ENCODE peak calls at places on chromosomes 5 and 9, in seven cellular contexts. X, P, U, K, N, O and Q are unnamed samples. For H3K79me1, the result is how much of the 10 kb centered on the place peaks cover.

GRCh38 chr9:110919609-110920008 is 118.7 kb downstream of the LPAR1 start:
- DNase-seq in X (no peak), P (no peak), U (peak), K (no peak), N (peak), O (peak), Q (no peak)

GRCh38 chr9:12730952-12731351 is 37.8 kb downstream of the TYRP1 start:
- DNase-seq in X (no peak), P (no peak), U (no peak), K (no peak), N (no peak), O (no peak), Q (no peak)

GRCh38 chr5:75734913-75735789 is 17.9 kb upstream of the POC5 start:
- DNase-seq in X (peak), P (peak), U (peak), K (peak), N (peak), O (peak), Q (peak)

GRCh38 chr9:27192291-27192960 is 83.4 kb downstream of the TEK start:
- DNase-seq in X (no peak), P (no peak), U (peak), K (no peak), N (no peak), O (no peak), Q (no peak)

GRCh38 chr5:140355551-140355950 is 4.4 kb upstream of the SLC4A9 start:
- DNase-seq in X (no peak), P (no peak), U (no peak), K (no peak), N (no peak), O (no peak), Q (no peak)

GRCh38 chr9:25964239-25964638 is 286.0 kb upstream of the TUSC1 start:
- DNase-seq in X (peak), P (peak), U (peak), K (peak), N (peak), O (peak), Q (peak)

GRCh38 chr5:59793000-59793399 is 100.5 kb downstream of the PDE4D start:
- DNase-seq in X (no peak), P (no peak), U (peak), K (no peak), N (peak), O (peak), Q (no peak)

GRCh38 chr9:79663299-79663698 is 91.5 kb downstream of the TLE4 start:
- DNase-seq in X (no peak), P (peak), U (no peak), K (no peak), N (no peak), O (no peak), Q (peak)

GRCh38 chr9:96009690-96010477 is 134.4 kb downstream of the ERCC6L2 start:
- DNase-seq in X (no peak), P (no peak), U (no peak), K (no peak), N (no peak), O (no peak), Q (no peak)

GRCh38 chr9:82263621-82264020 is 275.0 kb downstream of the SPATA31D1 start:
- DNase-seq in X (no peak), P (no peak), U (no peak), K (no peak), N (no peak), O (no peak), Q (no peak)

GRCh38 chr5:135163391-135163790 is 129.4 kb upstream of the PITX1 start:
- DNase-seq in X (no peak), P (no peak), U (no peak), K (no peak), N (no peak), O (no peak), Q (no peak)

GRCh38 chr5:1057841-1058548 is 49.4 kb downstream of the NKD2 start:
- DNase-seq in X (no peak), P (no peak), U (no peak), K (no peak), N (no peak), O (no peak), Q (no peak)

GRCh38 chr5:1059884-1060263 is 51.3 kb downstream of the NKD2 start:
- DNase-seq in X (no peak), P (no peak), U (no peak), K (no peak), N (no peak), O (no peak), Q (no peak)

GRCh38 chr5:1057485-1057825 is 48.9 kb downstream of the NKD2 start:
- DNase-seq in X (no peak), P (no peak), U (no peak), K (no peak), N (no peak), O (no peak), Q (no peak)

GRCh38 chr5:1058988-1059883 is 50.6 kb downstream of the NKD2 start:
- DNase-seq in X (no peak), P (no peak), U (no peak), K (no peak), N (no peak), O (no peak), Q (no peak)

DNA sequence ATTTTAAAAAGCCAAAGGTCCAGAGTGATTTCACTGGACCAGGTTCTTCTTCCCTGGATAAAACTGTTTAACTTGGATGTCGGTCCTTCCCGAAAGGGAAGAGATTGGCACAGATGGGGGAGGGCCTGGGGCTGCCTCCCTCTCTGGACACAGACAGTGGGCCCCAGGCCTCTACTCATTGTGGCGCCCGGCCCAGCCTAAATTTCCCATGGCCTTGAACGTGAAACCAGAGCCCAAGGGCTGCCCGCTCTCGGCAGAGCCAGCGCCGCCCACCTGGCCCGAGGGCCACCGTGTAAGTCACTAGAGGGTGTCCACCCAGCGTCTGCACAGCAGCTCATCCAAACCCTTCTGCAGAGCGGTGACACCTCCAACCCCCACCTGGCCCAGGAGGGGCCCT is 49.9 kb downstream of the NKD2 start:
- DNase-seq in X (no peak), P (no peak), U (no peak), K (no peak), N (no peak), O (no peak), Q (no peak)
- H2BK120ac ChIP-seq in X (no peak), P (no peak), U (no peak), K (no peak), N (no peak), O (no peak), Q (no peak)

GRCh38 chr9:132099741-132100407 is 20.2 kb upstream of the MED27 start:
- DNase-seq in X (no peak), P (no peak), U (peak), K (no peak), N (no peak), O (no peak), Q (no peak)

GRCh38 chr9:132094314-132094791 is 14.7 kb upstream of the MED27 start:
- DNase-seq in X (no peak), P (no peak), U (peak), K (no peak), N (peak), O (no peak), Q (no peak)

DNA sequence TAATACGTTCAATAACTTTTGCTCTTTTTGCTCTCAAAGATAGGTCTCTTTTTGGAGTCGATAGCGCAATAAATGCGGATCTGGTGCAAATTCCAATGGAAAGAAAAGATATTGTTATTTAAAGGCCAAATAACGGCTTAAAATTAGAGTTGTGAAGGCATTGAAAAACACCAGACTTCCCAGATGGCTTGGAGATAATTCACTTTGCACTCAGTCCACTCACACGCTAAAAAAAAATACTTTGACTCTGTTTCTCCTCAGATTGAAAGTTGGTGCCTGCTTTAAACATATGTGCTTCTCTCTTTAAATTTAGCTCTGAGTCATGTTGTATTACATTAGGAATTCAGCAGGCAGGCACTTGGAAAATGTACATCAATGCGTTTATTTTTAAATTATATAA is 19.5 kb upstream of the MED27 start:
- DNase-seq in X (no peak), P (no peak), U (no peak), K (no peak), N (no peak), O (no peak), Q (no peak)
- H3K79me1 ChIP-seq in X (under half), P (under half), U (under half), K (under half), N (under half), O (under half), Q (under half)

DNA sequence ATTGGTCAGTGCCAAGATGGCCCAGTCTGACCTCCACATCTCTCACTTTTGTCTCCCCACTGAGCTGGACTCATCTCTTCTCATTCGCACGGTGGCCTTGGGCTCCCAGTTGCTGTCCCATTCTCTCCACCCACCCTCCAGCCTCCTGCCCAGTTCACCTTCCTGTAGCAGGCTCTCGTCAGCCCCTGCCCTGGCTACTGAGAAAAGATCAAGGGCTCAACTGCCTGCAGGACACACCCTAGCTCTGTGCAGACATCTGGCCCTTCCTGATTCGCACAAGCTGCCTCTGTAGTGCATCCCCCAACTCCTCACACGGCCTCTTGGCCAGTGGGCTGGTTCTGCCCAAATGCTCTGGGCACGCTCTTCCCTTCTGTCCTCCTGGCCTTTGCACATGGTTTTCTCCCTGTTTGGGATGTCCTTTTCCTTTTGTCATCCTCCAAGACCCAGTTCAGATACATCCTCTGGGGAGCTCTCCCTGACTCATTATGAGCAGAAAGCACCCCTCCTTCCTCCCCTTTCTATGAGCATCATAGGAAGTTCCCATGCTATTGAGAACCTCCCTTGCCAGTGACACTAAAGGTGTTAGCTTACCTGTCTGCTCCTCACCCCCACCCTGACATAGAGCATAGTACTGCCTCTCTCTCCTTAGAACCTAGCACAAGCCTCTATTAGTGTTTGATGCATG is 78.5 kb upstream of the TGFBR1 start:
- DNase-seq in X (no peak), P (no peak), U (no peak), K (no peak), N (no peak), O (no peak), Q (no peak)
- H3K9ac ChIP-seq in X (no peak), P (no peak), U (no peak), K (no peak), N (no peak), O (no peak), Q (no peak)

DNA sequence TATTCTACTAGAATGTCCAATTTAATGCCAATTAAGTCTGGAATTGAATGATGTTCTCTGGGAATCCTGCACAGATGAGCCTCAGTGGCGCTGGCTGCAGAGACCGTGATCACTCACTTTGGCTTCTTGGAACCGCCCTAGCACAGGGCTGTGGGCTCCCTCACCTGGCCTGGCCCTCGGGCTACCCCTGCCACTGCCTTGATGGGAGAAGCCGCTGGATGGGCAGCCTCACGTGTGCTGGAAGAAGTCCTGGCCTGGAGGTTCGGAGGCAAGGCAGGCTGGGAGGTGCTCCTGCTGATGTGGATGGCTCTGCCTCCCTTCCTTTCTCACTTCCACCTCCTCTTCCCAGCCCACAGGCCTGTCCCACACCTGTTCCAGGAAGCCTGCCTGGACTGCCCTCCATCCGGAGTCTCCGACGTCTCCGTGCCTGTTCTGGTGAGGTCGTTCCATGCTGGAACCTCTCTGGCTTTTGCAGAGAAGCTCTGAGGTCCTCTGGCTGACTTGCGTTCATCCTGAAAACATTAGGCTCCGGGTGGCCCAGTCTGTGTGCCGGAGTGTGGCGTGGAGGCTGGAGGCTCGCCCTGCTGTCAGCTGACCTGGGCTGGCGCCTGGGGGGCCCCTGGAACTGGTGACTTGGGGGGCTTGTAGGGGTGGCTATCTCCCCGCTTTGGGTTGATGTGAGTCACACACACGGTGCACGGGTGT is 147.2 kb downstream of the RXRA start:
- DNase-seq in X (no peak), P (no peak), U (no peak), K (no peak), N (no peak), O (no peak), Q (no peak)
- H2BK120ac ChIP-seq in X (no peak), P (peak), U (peak), K (no peak), N (peak), O (no peak), Q (no peak)

GRCh38 chr5:37064442-37064841 is 184.7 kb downstream of the CPLANE1 start:
- DNase-seq in X (no peak), P (no peak), U (no peak), K (no peak), N (no peak), O (no peak), Q (no peak)

GRCh38 chr5:37060030-37060429 is 183.5 kb downstream of the NIPBL start:
- DNase-seq in X (no peak), P (no peak), U (no peak), K (no peak), N (no peak), O (no peak), Q (no peak)

GRCh38 chr5:37063739-37064138 is 185.4 kb downstream of the CPLANE1 start:
- DNase-seq in X (no peak), P (no peak), U (no peak), K (no peak), N (no peak), O (no peak), Q (no peak)
- H3K79me1 ChIP-seq in X (under half), P (under half), U (under half), K (under half), N (under half), O (under half), Q (under half)

DNA sequence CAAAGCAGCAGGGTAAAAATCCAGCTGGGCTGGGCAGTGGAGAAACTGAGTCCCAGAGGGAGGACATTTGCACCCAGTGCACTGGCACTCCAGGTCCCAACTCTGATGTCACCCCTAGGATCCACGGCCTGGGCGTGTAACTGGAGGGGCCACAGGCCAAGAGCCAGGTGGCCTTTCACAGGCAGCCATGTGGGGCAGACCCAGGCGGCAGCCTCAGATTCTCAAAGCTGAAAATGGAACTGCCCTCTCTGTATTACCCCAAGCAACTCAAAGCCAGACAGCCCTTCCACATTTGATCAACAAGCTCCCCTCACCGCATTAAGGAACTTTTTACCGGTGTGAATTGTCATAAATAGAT is 46.7 kb downstream of the RASGEF1C start:
- DNase-seq in X (no peak), P (no peak), U (no peak), K (no peak), N (no peak), O (no peak), Q (no peak)
- H3K9ac ChIP-seq in X (no peak), P (no peak), U (no peak), K (no peak), N (no peak), O (no peak), Q (no peak)

GRCh38 chr9:99457406-99457805 is 235.3 kb downstream of the SEC61B start:
- DNase-seq in X (no peak), P (no peak), U (no peak), K (no peak), N (no peak), O (no peak), Q (no peak)
- H2BK120ac ChIP-seq in X (no peak), P (no peak), U (no peak), K (no peak), N (no peak), O (no peak), Q (no peak)

GRCh38 chr9:6512085-6512657 is 99.2 kb downstream of the UHRF2 start:
- DNase-seq in X (no peak), P (no peak), U (peak), K (no peak), N (no peak), O (no peak), Q (no peak)
- H3K79me1 ChIP-seq in X (under half), P (under half), U (under half), K (under half), N (under half), O (under half), Q (under half)

GRCh38 chr5:82277987-82278710 is at the start of gene RPS23:
- DNase-seq in X (peak), P (peak), U (peak), K (no peak), N (peak), O (peak), Q (peak)
- H3K9ac ChIP-seq in X (peak), P (peak), U (peak), K (peak), N (peak), O (peak), Q (peak)

GRCh38 chr5:171703116-171703515 is 82.5 kb upstream of the SMIM23 start:
- DNase-seq in X (peak), P (no peak), U (no peak), K (no peak), N (no peak), O (no peak), Q (no peak)

GRCh38 chr5:171705830-171706229 is 79.8 kb upstream of the SMIM23 start:
- DNase-seq in X (peak), P (no peak), U (no peak), K (no peak), N (no peak), O (no peak), Q (no peak)

GRCh38 chr5:171706736-171707440 is 78.7 kb upstream of the SMIM23 start:
- DNase-seq in X (peak), P (no peak), U (no peak), K (no peak), N (no peak), O (no peak), Q (no peak)

GRCh38 chr5:171707441-171707790 is 78.2 kb upstream of the SMIM23 start:
- DNase-seq in X (peak), P (no peak), U (no peak), K (no peak), N (no peak), O (no peak), Q (no peak)

GRCh38 chr5:171705036-171705435 is 80.6 kb upstream of the SMIM23 start:
- DNase-seq in X (peak), P (no peak), U (no peak), K (no peak), N (no peak), O (no peak), Q (no peak)
- H2BK120ac ChIP-seq in X (no peak), P (no peak), U (no peak), K (no peak), N (no peak), O (no peak), Q (no peak)